ENCODE peak calls at places on chromosomes 12 and 14, in nine cellular contexts. D, H, V, L, U, A, B, Y and C are unnamed samples.

GRCh38 chr12:11202811-11203210 is 16.1 kb upstream of the TAS2R42 start:
- DNase-seq in A (no peak), H (no peak), L (peak), B (no peak), D (no peak), U (no peak), V (no peak), Y (no peak), C (no peak)

GRCh38 chr12:42326466-42327226 is 679 bp downstream of the PPHLN1 start:
- DNase-seq in L (peak), D (no peak), B (peak), V (peak), A (no peak), Y (no peak), U (no peak), H (no peak), C (no peak)

GRCh38 chr12:28172434-28173030 is 17.7 kb upstream of the CCDC91 start:
- DNase-seq in A (peak), Y (no peak), L (peak), D (no peak), B (peak), V (peak), U (peak), H (no peak), C (no peak)

GRCh38 chr12:2749580-2749979 is 45.2 kb upstream of the FKBP4 start:
- DNase-seq in D (no peak), L (no peak), U (no peak), V (no peak), H (no peak), A (no peak), Y (peak), B (no peak), C (no peak)

GRCh38 chr14:23177181-23177580 is 6.3 kb downstream of the SLC7A8 start:
- DNase-seq in Y (no peak), U (no peak), D (no peak), B (no peak), A (no peak), H (no peak), L (peak), V (no peak), C (no peak)

GRCh38 chr14:103626150-103626850 is 2.7 kb upstream of the KLC1 start:
- DNase-seq in L (no peak), V (no peak), D (no peak), Y (no peak), U (no peak), H (no peak), A (no peak), B (no peak), C (no peak)

GRCh38 chr12:40953076-40953475 is 235.0 kb upstream of the PDZRN4 start:
- DNase-seq in U (no peak), A (no peak), D (no peak), V (no peak), Y (no peak), H (no peak), L (no peak), B (no peak), C (no peak)

GRCh38 chr14:67710209-67710608 is 8.5 kb downstream of the RDH12 start:
- DNase-seq in Y (no peak), B (no peak), A (no peak), H (no peak), U (no peak), V (no peak), L (no peak), D (no peak), C (no peak)

GRCh38 chr12:47270782-47271664 is 191.3 kb upstream of the AMIGO2 start:
- DNase-seq in U (peak), D (no peak), H (no peak), L (peak), B (peak), Y (no peak), A (no peak), V (no peak), C (no peak)